ENCODE peak calls at places on chromosomes 16 and 17, in ten cellular contexts. One of them, this sample, is unnamed. For H3K27me3, the result is how much of the 10 kb centered on the place peaks cover.

GRCh38 chr16:66222756-66223155 is 143.7 kb upstream of the CDH5 start:
- DNase-seq in psoas muscle: no peak
- DNase-seq in brain microvascular endothelial cell: no peak
- DNase-seq in upper lobe of right lung: no peak
- DNase-seq in PC-9: no peak
- DNase-seq in dorsolateral prefrontal cortex: no peak
- DNase-seq in ascending aorta: no peak
- DNase-seq in mammary epithelial cell: no peak
- DNase-seq in AG04450: no peak
- DNase-seq in pancreas: no peak
- DNase-seq in this sample: no peak

GRCh38 chr16:707062-707538 is 1.5 kb upstream of the FBXL16 start:
- DNase-seq in psoas muscle: no peak
- DNase-seq in brain microvascular endothelial cell: no peak
- DNase-seq in upper lobe of right lung: no peak
- DNase-seq in PC-9: no peak
- DNase-seq in dorsolateral prefrontal cortex: no peak
- DNase-seq in ascending aorta: no peak
- DNase-seq in mammary epithelial cell: no peak
- DNase-seq in AG04450: no peak
- DNase-seq in pancreas: no peak
- DNase-seq in this sample: no peak

GRCh38 chr16:1054660-1055556 is 17.6 kb upstream of the SSTR5 start:
- DNase-seq in psoas muscle: peak
- DNase-seq in brain microvascular endothelial cell: no peak
- DNase-seq in upper lobe of right lung: peak
- DNase-seq in PC-9: no peak
- DNase-seq in dorsolateral prefrontal cortex: peak
- DNase-seq in ascending aorta: no peak
- DNase-seq in mammary epithelial cell: peak
- DNase-seq in AG04450: peak
- DNase-seq in pancreas: no peak
- DNase-seq in this sample: no peak

GRCh38 chr16:35208001-35208935 is 1748.9 kb downstream of the TP53TG3F start:
- DNase-seq in psoas muscle: no peak
- DNase-seq in brain microvascular endothelial cell: no peak
- DNase-seq in upper lobe of right lung: peak
- DNase-seq in PC-9: peak
- DNase-seq in dorsolateral prefrontal cortex: no peak
- DNase-seq in ascending aorta: no peak
- DNase-seq in mammary epithelial cell: no peak
- DNase-seq in AG04450: no peak
- DNase-seq in pancreas: no peak
- DNase-seq in this sample: no peak

GRCh38 chr17:69492410-69493071 is 78.0 kb downstream of the MAP2K6 start:
- DNase-seq in psoas muscle: no peak
- DNase-seq in brain microvascular endothelial cell: peak
- DNase-seq in upper lobe of right lung: no peak
- DNase-seq in PC-9: peak
- DNase-seq in dorsolateral prefrontal cortex: no peak
- DNase-seq in ascending aorta: no peak
- DNase-seq in mammary epithelial cell: peak
- DNase-seq in AG04450: peak
- DNase-seq in pancreas: no peak
- DNase-seq in this sample: peak

GRCh38 chr16:85234310-85235235 is 122.3 kb upstream of the CIBAR2 start:
- DNase-seq in psoas muscle: peak
- DNase-seq in brain microvascular endothelial cell: peak
- DNase-seq in upper lobe of right lung: peak
- DNase-seq in PC-9: no peak
- DNase-seq in dorsolateral prefrontal cortex: no peak
- DNase-seq in ascending aorta: no peak
- DNase-seq in mammary epithelial cell: no peak
- DNase-seq in AG04450: peak
- DNase-seq in pancreas: no peak
- DNase-seq in this sample: peak

GRCh38 chr17:78005452-78006171 is 47.1 kb downstream of the TNRC6C start:
- DNase-seq in psoas muscle: no peak
- DNase-seq in brain microvascular endothelial cell: no peak
- DNase-seq in upper lobe of right lung: no peak
- DNase-seq in PC-9: no peak
- DNase-seq in dorsolateral prefrontal cortex: no peak
- DNase-seq in ascending aorta: no peak
- DNase-seq in mammary epithelial cell: no peak
- DNase-seq in AG04450: no peak
- DNase-seq in pancreas: no peak
- DNase-seq in this sample: no peak

GRCh38 chr17:28760987-28761562 is 17.3 kb downstream of the TRAF4 start:
- DNase-seq in psoas muscle: peak
- DNase-seq in brain microvascular endothelial cell: peak
- DNase-seq in upper lobe of right lung: peak
- DNase-seq in PC-9: peak
- DNase-seq in dorsolateral prefrontal cortex: no peak
- DNase-seq in ascending aorta: no peak
- DNase-seq in mammary epithelial cell: peak
- DNase-seq in AG04450: no peak
- DNase-seq in pancreas: peak
- DNase-seq in this sample: no peak

GRCh38 chr17:72287586-72287985 is 166.8 kb downstream of the SOX9 start:
- DNase-seq in psoas muscle: no peak
- DNase-seq in brain microvascular endothelial cell: no peak
- DNase-seq in upper lobe of right lung: no peak
- DNase-seq in PC-9: no peak
- DNase-seq in dorsolateral prefrontal cortex: no peak
- DNase-seq in ascending aorta: no peak
- DNase-seq in mammary epithelial cell: no peak
- DNase-seq in AG04450: no peak
- DNase-seq in pancreas: peak
- DNase-seq in this sample: no peak

GRCh38 chr17:64060331-64060730 is 39.9 kb upstream of the ICAM2 start:
- DNase-seq in psoas muscle: no peak
- DNase-seq in brain microvascular endothelial cell: no peak
- DNase-seq in upper lobe of right lung: no peak
- DNase-seq in PC-9: no peak
- DNase-seq in dorsolateral prefrontal cortex: no peak
- DNase-seq in ascending aorta: no peak
- DNase-seq in mammary epithelial cell: no peak
- DNase-seq in AG04450: no peak
- DNase-seq in pancreas: no peak
- DNase-seq in this sample: no peak
- H3K27ac ChIP-seq in psoas muscle: no peak
- H3K27ac ChIP-seq in brain microvascular endothelial cell: no peak
- H3K27ac ChIP-seq in upper lobe of right lung: no peak
- H3K27ac ChIP-seq in PC-9: no peak
- H3K27ac ChIP-seq in dorsolateral prefrontal cortex: no peak
- H3K27ac ChIP-seq in ascending aorta: no peak
- H3K27ac ChIP-seq in mammary epithelial cell: no peak
- H3K27ac ChIP-seq in AG04450: no peak
- H3K27ac ChIP-seq in pancreas: peak
- H3K27ac ChIP-seq in this sample: no peak

GRCh38 chr16:88688013-88688778 is 1.9 kb upstream of the SNAI3 start:
- DNase-seq in psoas muscle: no peak
- DNase-seq in brain microvascular endothelial cell: no peak
- DNase-seq in upper lobe of right lung: no peak
- DNase-seq in PC-9: peak
- DNase-seq in dorsolateral prefrontal cortex: no peak
- DNase-seq in ascending aorta: no peak
- DNase-seq in mammary epithelial cell: no peak
- DNase-seq in AG04450: no peak
- DNase-seq in pancreas: peak
- DNase-seq in this sample: no peak
- H3K4me3 ChIP-seq in psoas muscle: no peak
- H3K4me3 ChIP-seq in brain microvascular endothelial cell: no peak
- H3K4me3 ChIP-seq in upper lobe of right lung: no peak
- H3K4me3 ChIP-seq in PC-9: no peak
- H3K4me3 ChIP-seq in dorsolateral prefrontal cortex: no peak
- H3K4me3 ChIP-seq in ascending aorta: no peak
- H3K4me3 ChIP-seq in mammary epithelial cell: no peak
- H3K4me3 ChIP-seq in AG04450: no peak
- H3K4me3 ChIP-seq in pancreas: no peak
- H3K4me3 ChIP-seq in this sample: no peak

GRCh38 chr17:83079766-83080616 is 582 bp downstream of the METRNL start:
- DNase-seq in psoas muscle: no peak
- DNase-seq in brain microvascular endothelial cell: no peak
- DNase-seq in upper lobe of right lung: no peak
- DNase-seq in PC-9: no peak
- DNase-seq in dorsolateral prefrontal cortex: no peak
- DNase-seq in ascending aorta: no peak
- DNase-seq in mammary epithelial cell: no peak
- DNase-seq in AG04450: no peak
- DNase-seq in pancreas: no peak
- DNase-seq in this sample: no peak

GRCh38 chr17:83077411-83077810 is 2.0 kb upstream of the METRNL start:
- DNase-seq in psoas muscle: no peak
- DNase-seq in brain microvascular endothelial cell: no peak
- DNase-seq in upper lobe of right lung: no peak
- DNase-seq in PC-9: no peak
- DNase-seq in dorsolateral prefrontal cortex: no peak
- DNase-seq in ascending aorta: no peak
- DNase-seq in mammary epithelial cell: no peak
- DNase-seq in AG04450: no peak
- DNase-seq in pancreas: no peak
- DNase-seq in this sample: no peak

GRCh38 chr17:83079340-83079747 is at the start of gene METRNL:
- DNase-seq in psoas muscle: peak
- DNase-seq in brain microvascular endothelial cell: peak
- DNase-seq in upper lobe of right lung: peak
- DNase-seq in PC-9: no peak
- DNase-seq in dorsolateral prefrontal cortex: peak
- DNase-seq in ascending aorta: no peak
- DNase-seq in mammary epithelial cell: peak
- DNase-seq in AG04450: no peak
- DNase-seq in pancreas: peak
- DNase-seq in this sample: no peak

GRCh38 chr17:83076930-83077329 is 2.5 kb upstream of the METRNL start:
- DNase-seq in psoas muscle: no peak
- DNase-seq in brain microvascular endothelial cell: no peak
- DNase-seq in upper lobe of right lung: no peak
- DNase-seq in PC-9: no peak
- DNase-seq in dorsolateral prefrontal cortex: no peak
- DNase-seq in ascending aorta: no peak
- DNase-seq in mammary epithelial cell: no peak
- DNase-seq in AG04450: no peak
- DNase-seq in pancreas: no peak
- DNase-seq in this sample: no peak

DNA sequence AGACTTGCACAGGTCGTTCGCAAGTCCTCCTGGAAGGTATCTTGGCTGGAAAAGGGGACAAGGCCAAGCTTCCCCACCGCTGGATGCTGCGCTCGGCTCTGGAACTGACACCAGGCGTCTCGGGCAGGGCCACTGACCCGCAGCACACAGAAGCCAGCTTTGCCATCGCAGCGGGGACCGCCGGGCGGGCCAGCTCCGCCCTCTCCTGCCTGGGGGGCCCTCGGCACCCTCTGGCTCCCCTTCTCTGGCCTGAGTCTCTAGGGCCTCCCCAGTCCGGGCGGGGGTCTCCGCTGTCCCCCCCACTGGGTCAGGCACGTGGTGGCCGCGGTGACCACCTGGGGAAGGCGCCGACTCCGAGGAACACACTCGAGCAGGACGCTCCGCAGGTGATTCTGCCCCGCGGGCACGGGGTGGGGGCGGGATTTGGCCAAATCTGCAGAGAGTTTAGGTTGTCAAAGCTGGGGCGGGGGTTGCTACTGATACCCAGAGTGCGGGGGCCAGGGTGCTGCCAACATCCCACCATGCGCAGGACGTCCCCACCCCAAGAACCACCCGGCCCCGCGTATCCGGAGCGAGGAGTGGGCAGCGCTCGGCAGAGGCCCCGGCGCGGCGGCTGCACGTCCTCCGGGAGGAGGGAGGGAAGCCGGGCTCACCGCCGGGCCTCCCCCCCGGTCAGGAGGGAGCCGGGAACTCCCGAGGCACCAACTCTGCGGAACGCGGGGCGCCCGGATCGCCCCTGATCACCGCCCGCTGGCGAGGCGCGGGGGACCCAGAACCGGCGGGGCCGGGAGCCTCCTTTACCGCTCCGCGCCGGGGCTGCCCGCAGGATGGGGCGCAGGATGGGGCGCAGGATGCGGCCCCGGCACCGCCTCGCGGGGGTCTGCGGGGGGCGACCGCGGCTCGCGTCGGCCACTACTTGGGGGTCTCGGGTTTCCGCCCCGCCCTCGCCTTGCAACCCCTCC is 750 bp upstream of the METRNL start:
- DNase-seq in psoas muscle: no peak
- DNase-seq in brain microvascular endothelial cell: no peak
- DNase-seq in upper lobe of right lung: no peak
- DNase-seq in PC-9: no peak
- DNase-seq in dorsolateral prefrontal cortex: no peak
- DNase-seq in ascending aorta: no peak
- DNase-seq in mammary epithelial cell: no peak
- DNase-seq in AG04450: no peak
- DNase-seq in pancreas: no peak
- DNase-seq in this sample: no peak
- H3K27me3 ChIP-seq in psoas muscle: under half
- H3K27me3 ChIP-seq in brain microvascular endothelial cell: under half
- H3K27me3 ChIP-seq in upper lobe of right lung: under half
- H3K27me3 ChIP-seq in PC-9: under half
- H3K27me3 ChIP-seq in dorsolateral prefrontal cortex: under half
- H3K27me3 ChIP-seq in ascending aorta: under half
- H3K27me3 ChIP-seq in mammary epithelial cell: under half
- H3K27me3 ChIP-seq in AG04450: under half
- H3K27me3 ChIP-seq in pancreas: under half
- H3K27me3 ChIP-seq in this sample: under half

GRCh38 chr17:17994271-17994670 is 21.6 kb downstream of the DRC3 start:
- DNase-seq in psoas muscle: no peak
- DNase-seq in brain microvascular endothelial cell: no peak
- DNase-seq in upper lobe of right lung: no peak
- DNase-seq in PC-9: no peak
- DNase-seq in dorsolateral prefrontal cortex: peak
- DNase-seq in ascending aorta: no peak
- DNase-seq in mammary epithelial cell: no peak
- DNase-seq in AG04450: no peak
- DNase-seq in pancreas: no peak
- DNase-seq in this sample: peak
- H3K27ac ChIP-seq in psoas muscle: no peak
- H3K27ac ChIP-seq in brain microvascular endothelial cell: no peak
- H3K27ac ChIP-seq in upper lobe of right lung: no peak
- H3K27ac ChIP-seq in PC-9: no peak
- H3K27ac ChIP-seq in dorsolateral prefrontal cortex: no peak
- H3K27ac ChIP-seq in ascending aorta: no peak
- H3K27ac ChIP-seq in mammary epithelial cell: no peak
- H3K27ac ChIP-seq in AG04450: no peak
- H3K27ac ChIP-seq in pancreas: no peak
- H3K27ac ChIP-seq in this sample: no peak

This sample was measured in iPS DF 6.9.